ENCODE peak calls at places on chromosomes 5 and 9, in ten cellular contexts. X, J, D, Y, F, P, U, C, B and H are unnamed samples.

GRCh38 chr9:7935666-7936065 is 136.1 kb upstream of the DMAC1 start:
- DNase-seq in X (no peak), J (peak; percentile 9), D (peak; percentile 6), Y (no peak), F (no peak), P (no peak), U (no peak), C (no peak), B (no peak), H (no peak)

GRCh38 chr9:125902224-125902623 is 155.1 kb downstream of the PBX3 start:
- DNase-seq in X (no peak), J (no peak), D (no peak), Y (no peak), F (no peak), P (no peak), U (no peak), C (no peak), B (no peak), H (no peak)

GRCh38 chr9:12884736-12885395 is 110.0 kb downstream of the LURAP1L start:
- DNase-seq in X (no peak), J (peak; percentile 1), D (no peak), Y (no peak), F (no peak), P (peak; percentile 25), U (no peak), C (no peak), B (no peak), H (no peak)

GRCh38 chr5:146233441-146233840 is 30.0 kb downstream of the RBM27 start:
- DNase-seq in X (no peak), J (no peak), D (no peak), Y (no peak), F (no peak), P (no peak), U (peak; percentile 27), C (no peak), B (no peak), H (no peak)

GRCh38 chr9:114938687-114939575 is 8.5 kb upstream of the TNFSF8 start:
- DNase-seq in X (no peak), J (no peak), D (no peak), Y (no peak), F (no peak), P (no peak), U (no peak), C (no peak), B (no peak), H (no peak)

GRCh38 chr9:122394265-122395242 is 23.7 kb downstream of the PTGS1 start:
- DNase-seq in X (no peak), J (no peak), D (no peak), Y (no peak), F (no peak), P (no peak), U (peak; percentile 35), C (no peak), B (no peak), H (no peak)

GRCh38 chr5:23507278-23507685 is at the start of gene PRDM9:
- DNase-seq in X (no peak), J (no peak), D (peak; percentile 10), Y (no peak), F (peak; percentile 76), P (peak; percentile 99), U (peak; percentile 84), C (no peak), B (no peak), H (no peak)

GRCh38 chr5:67680109-67680508 is 483.5 kb upstream of the CD180 start:
- DNase-seq in X (no peak), J (no peak), D (no peak), Y (no peak), F (no peak), P (no peak), U (no peak), C (no peak), B (no peak), H (no peak)

GRCh38 chr9:70170151-70170795 is 88.5 kb upstream of the SMC5 start:
- DNase-seq in X (no peak), J (no peak), D (no peak), Y (no peak), F (no peak), P (no peak), U (no peak), C (no peak), B (no peak), H (no peak)

GRCh38 chr9:131747352-131747751 is 7.5 kb upstream of the RAPGEF1 start:
- DNase-seq in X (no peak), J (peak; percentile 77), D (no peak), Y (no peak), F (no peak), P (peak; percentile 9), U (no peak), C (no peak), B (no peak), H (no peak)

GRCh38 chr9:34664281-34665108 is 2.0 kb upstream of the CCL27 start:
- DNase-seq in X (peak; percentile 19), J (peak; percentile 79), D (peak; percentile 79), Y (peak; percentile 90), F (peak; percentile 72), P (peak; percentile 23), U (peak; percentile 85), C (peak; percentile 64), B (peak; percentile 79), H (no peak)

GRCh38 chr5:79488775-79489174 is 25.2 kb downstream of the HOMER1 start:
- DNase-seq in X (no peak), J (no peak), D (no peak), Y (no peak), F (no peak), P (no peak), U (no peak), C (no peak), B (no peak), H (no peak)

GRCh38 chr9:98230354-98230753 is 25.1 kb downstream of the TBC1D2 start:
- DNase-seq in X (no peak), J (no peak), D (no peak), Y (no peak), F (no peak), P (no peak), U (no peak), C (no peak), B (no peak), H (no peak)

GRCh38 chr5:39624268-39624886 is 199.6 kb upstream of the DAB2 start:
- DNase-seq in X (no peak), J (no peak), D (no peak), Y (no peak), F (peak; percentile 58), P (no peak), U (no peak), C (no peak), B (no peak), H (no peak)

GRCh38 chr9:131744171-131744714 is 4.4 kb upstream of the RAPGEF1 start:
- DNase-seq in X (no peak), J (peak; percentile 48), D (no peak), Y (no peak), F (no peak), P (no peak), U (no peak), C (no peak), B (no peak), H (no peak)

GRCh38 chr9:99184427-99185327 is 37.1 kb downstream of the ALG2 start:
- DNase-seq in X (peak; percentile 44), J (peak; percentile 95), D (peak; percentile 68), Y (peak; percentile 82), F (peak; percentile 66), P (peak; percentile 78), U (peak; percentile 81), C (peak; percentile 56), B (peak; percentile 88), H (no peak)

GRCh38 chr9:6711403-6711802 is 46.4 kb upstream of the KDM4C start:
- DNase-seq in X (no peak), J (no peak), D (no peak), Y (no peak), F (no peak), P (no peak), U (no peak), C (no peak), B (no peak), H (no peak)

GRCh38 chr9:126696764-126697145 is 83.0 kb downstream of the LMX1B start:
- DNase-seq in X (no peak), J (no peak), D (no peak), Y (peak; percentile 24), F (no peak), P (no peak), U (no peak), C (no peak), B (no peak), H (no peak)

GRCh38 chr5:93677344-93678021 is 63.9 kb downstream of the POU5F2 start:
- DNase-seq in X (no peak), J (no peak), D (no peak), Y (no peak), F (peak; percentile 43), P (peak; percentile 93), U (peak; percentile 37), C (no peak), B (no peak), H (no peak)